ENCODE peak calls at places on chromosomes 13 and 19, in four cellular contexts. Y is mesothelial cell of epicardium, C is Panc1, N is AG10803. R is an unnamed sample.

GRCh38 chr13:76758257-76758656 is 127.9 kb downstream of the KCTD12 start:
- DNase-seq in N (no peak), C (no peak), Y (no peak), R (no peak)

GRCh38 chr19:36747750-36748149 is 24.9 kb downstream of the ZNF850 start:
- DNase-seq in Y (no peak), N (no peak), C (no peak), R (no peak)

GRCh38 chr19:50723069-50723468 is at the start of gene CLEC11A:
- DNase-seq in C (no peak), Y (no peak), N (peak; percentile 82), R (no peak)

GRCh38 chr13:80873589-80873988 is 532.7 kb upstream of the SPRY2 start:
- DNase-seq in C (no peak), Y (no peak), N (no peak), R (no peak)

GRCh38 chr19:46717716-46718143 is 816 bp upstream of the PRKD2 start:
- DNase-seq in N (no peak), C (no peak), Y (no peak), R (no peak)

GRCh38 chr13:111518161-111518791 is 197.8 kb downstream of the TEX29 start:
- DNase-seq in N (no peak), Y (no peak), C (no peak), R (no peak)

GRCh38 chr13:40180776-40181175 is 485.7 kb downstream of the FOXO1 start:
- DNase-seq in N (no peak), C (no peak), Y (no peak), R (no peak)

GRCh38 chr19:41194157-41194552 is 1.1 kb downstream of the CYP2S1 start:
- DNase-seq in Y (no peak), C (no peak), N (no peak), R (no peak)

DNA sequence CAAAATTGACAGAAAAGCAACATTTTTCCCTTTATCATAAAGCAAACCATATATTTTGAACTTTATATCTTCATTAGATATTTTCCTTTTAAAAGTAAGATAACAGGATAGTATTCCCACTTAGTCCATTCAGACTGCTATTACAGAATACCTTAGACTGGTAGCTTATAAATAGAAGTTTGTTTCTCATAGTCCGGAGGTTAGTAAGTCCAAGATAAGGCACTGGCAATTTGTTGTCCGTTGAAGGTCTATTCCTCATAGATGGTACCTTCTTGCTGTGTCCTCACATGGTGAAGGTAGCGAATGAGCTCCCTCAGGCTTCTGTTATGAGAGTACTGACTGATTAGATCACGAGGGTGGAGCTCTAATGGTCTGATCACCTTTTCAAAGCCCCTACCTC is 70.4 kb downstream of the ZMYM2 start:
- DNase-seq in C (no peak), Y (no peak), N (no peak), R (no peak)
- TF ChIP-seq CTCF in C (no peak), Y (no peak), N (no peak), R (no peak)

DNA sequence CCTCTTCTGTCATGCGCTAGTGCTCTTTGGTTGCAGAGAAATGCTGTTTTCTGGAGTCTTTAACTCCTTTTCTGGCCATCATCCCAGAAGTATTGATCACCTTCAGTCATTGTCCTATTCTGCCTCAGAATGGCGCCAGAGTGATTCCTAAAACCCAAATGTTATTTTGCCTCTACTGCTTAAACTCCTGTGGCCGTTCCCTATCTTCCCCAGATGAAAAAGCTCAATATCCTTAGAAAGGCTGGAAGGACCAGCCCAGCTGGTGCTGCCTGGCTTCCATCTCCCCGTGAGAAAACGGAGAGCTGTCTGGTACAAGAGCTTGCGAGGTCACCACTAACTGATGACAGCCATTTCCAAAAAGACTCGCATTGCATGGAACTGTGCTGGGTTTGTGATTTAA is 179.1 kb downstream of the RBM26 start:
- DNase-seq in C (no peak), N (no peak), Y (no peak), R (no peak)
- TF ChIP-seq CTCF in C (no peak), N (no peak), Y (no peak), R (no peak)

GRCh38 chr13:87810391-87810801 is 139.2 kb downstream of the SLITRK5 start:
- DNase-seq in C (no peak), N (no peak), Y (no peak), R (no peak)
- TF ChIP-seq CTCF in C (peak; percentile 82), N (no peak), Y (no peak), R (no peak)

DNA sequence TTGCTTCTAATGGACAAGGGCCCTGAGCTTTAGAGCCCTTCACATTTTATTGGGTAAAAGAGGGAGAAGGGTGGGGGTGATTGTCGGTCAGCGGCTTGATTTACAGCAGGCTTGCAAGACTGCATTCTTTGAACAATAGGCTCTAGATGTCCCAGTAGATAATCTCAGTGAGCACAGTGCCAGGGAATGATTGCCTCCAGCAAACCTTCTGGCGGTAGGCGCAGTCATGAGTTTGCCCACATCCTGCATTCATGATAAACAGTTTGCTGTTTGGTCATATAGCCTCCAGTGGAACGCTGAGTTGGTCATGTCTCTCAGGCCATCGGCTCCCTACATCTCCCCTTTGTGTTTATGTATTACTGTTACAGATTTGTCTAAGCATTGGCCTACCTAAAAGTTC is 12.6 kb downstream of the ZNF528 start:
- DNase-seq in C (no peak), Y (no peak), N (no peak), R (no peak)
- TF ChIP-seq CTCF in C (no peak), Y (no peak), N (no peak), R (no peak)

GRCh38 chr13:93227280-93227905 is 786 bp downstream of the GPC6 start:
- DNase-seq in N (peak; percentile 54), Y (no peak), C (no peak), R (no peak)
- TF ChIP-seq CTCF in N (no peak), Y (no peak), C (no peak), R (no peak)

GRCh38 chr19:30253581-30253996 is 118.6 kb upstream of the ZNF536 start:
- DNase-seq in N (peak; percentile 73), C (no peak), Y (no peak), R (no peak)

GRCh38 chr19:30254789-30255188 is 117.4 kb upstream of the ZNF536 start:
- DNase-seq in Y (no peak), N (no peak), C (no peak), R (no peak)

GRCh38 chr19:30254214-30254613 is 118.0 kb upstream of the ZNF536 start:
- DNase-seq in N (no peak), C (no peak), Y (no peak), R (no peak)

GRCh38 chr19:30256510-30256850 is 115.7 kb upstream of the ZNF536 start:
- DNase-seq in N (no peak), Y (no peak), C (no peak), R (no peak)

DNA sequence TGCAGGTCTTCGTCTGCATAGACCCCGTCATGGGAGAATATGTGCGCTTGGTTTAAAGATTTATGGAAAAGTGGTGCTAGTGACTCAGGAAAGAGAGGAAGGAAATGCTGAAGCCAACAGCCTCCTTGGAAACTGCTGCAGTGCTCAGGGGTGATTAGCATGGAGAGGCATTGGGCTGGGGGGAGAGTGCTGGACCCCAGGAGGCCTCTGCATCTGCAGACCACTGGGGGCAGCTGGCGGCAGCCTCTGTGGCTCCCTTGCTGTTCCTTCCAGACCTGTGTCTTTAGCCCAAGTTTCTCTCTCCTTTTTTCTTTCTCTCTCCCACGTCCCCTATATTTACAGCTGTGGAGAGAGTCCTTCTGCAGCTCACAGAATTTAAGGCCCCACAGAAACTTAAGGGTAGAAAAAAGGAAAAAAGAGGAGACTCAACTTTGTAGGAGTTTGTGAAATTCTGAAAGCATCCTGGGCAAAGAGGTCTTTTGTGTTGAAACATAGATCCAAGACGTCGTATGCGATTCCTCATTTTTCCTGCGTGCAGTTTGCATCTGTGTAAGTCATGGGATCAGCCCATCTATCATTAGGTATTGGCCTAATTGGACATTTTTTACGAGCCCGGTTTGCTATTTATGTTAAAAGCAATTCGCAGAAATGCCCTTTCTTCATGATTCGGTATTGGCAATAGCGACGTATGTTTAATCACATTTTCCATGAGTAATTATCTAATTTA is 116.2 kb upstream of the ZNF536 start:
- DNase-seq in Y (no peak), C (no peak), N (peak; percentile 60), R (no peak)
- TF ChIP-seq CTCF in Y (no peak), C (no peak), N (no peak), R (no peak)

GRCh38 chr19:32652893-32653625 is 21.9 kb downstream of the ANKRD27 start:
- DNase-seq in Y (no peak), N (peak; percentile 40), C (no peak), R (peak; percentile 49)
- TF ChIP-seq CTCF in Y (no peak), N (no peak), C (no peak), R (no peak)

GRCh38 chr13:32417995-32418394 is 9.9 kb downstream of the N4BP2L1 start:
- DNase-seq in N (no peak), Y (no peak), C (no peak), R (no peak)

GRCh38 chr13:32414580-32414979 is 13.3 kb downstream of the N4BP2L1 start:
- DNase-seq in C (no peak), N (no peak), Y (no peak), R (no peak)

GRCh38 chr13:32415019-32415418 is 12.9 kb downstream of the N4BP2L1 start:
- DNase-seq in N (no peak), Y (no peak), C (no peak), R (no peak)

GRCh38 chr13:32423592-32423991 is 4.3 kb downstream of the N4BP2L1 start:
- DNase-seq in C (no peak), N (no peak), Y (no peak), R (no peak)

DNA sequence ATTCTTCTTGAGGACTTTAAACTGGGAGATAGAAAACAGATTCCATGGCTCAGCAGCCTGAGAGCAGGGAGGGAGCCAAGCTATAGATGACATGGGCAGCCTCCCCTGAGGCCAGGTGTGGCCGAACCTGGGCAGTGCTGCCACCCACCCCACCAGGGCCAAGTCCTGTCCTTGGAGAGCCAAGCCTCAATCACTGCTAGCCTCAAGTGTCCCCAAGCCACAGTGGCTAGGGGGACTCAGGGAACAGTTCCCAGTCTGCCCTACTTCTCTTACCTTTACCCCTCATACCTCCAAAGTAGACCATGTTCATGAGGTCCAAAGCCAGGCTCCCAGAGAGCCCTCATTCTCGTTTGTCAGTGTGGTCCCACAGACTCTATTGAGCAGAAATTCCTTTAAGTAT is 8.1 kb downstream of the N4BP2L1 start:
- DNase-seq in N (no peak), Y (no peak), C (no peak), R (no peak)
- TF ChIP-seq CTCF in N (no peak), Y (no peak), C (no peak), R (no peak)

DNA sequence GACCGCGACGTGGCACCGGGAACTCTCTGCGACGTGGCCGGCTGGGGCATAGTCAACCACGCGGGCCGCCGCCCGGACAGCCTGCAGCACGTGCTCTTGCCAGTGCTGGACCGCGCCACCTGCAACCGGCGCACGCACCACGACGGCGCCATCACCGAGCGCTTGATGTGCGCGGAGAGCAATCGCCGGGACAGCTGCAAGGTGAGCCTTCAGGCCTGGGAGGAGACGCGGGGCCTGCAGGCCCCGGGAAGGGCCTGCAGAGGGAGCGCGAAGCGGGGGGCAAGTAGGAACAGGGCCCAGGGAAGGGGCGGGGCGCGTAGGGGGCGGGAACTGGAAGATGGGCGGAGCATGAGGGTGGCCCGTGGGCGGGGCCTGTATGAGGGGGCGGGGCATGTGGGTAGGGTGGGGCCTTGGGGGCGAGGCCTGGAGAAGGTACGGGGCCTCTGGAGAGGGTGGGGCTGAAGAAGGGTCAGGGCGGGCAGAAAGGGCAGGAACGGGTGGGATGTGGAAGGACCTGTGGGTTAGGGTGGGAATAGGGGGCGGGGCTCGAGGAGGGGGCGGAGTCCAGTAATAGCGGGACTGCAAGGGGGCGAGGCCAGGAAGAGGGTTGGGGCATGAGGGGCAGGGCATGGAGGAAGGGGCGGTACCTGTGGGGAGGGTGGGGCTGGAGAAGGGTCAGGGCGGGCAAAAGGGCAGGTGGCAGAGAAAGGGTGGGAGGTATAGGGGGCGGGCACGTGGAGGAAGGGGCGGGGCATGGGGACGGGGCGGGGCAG is 2.5 kb downstream of the CFD start:
- DNase-seq in N (no peak), C (no peak), Y (no peak), R (no peak)
- TF ChIP-seq CTCF in N (no peak), C (peak; percentile 6), Y (no peak), R (no peak)